ENCODE peak calls at places on chromosomes 11 and 22, in ten cellular contexts. Q, N, D, I, K, U, C, M, G and J are unnamed samples. For H3K9me3, the result is how much of the 10 kb centered on the place peaks cover.

GRCh38 chr11:5291207-5291838 is 10.4 kb downstream of the OR51B4 start:
- DNase-seq in Q (peak), N (no peak), D (no peak), I (peak), K (peak), U (no peak), C (no peak), M (peak), G (no peak), J (no peak)

GRCh38 chr22:44676441-44677298 is 25.3 kb upstream of the PRR5 start:
- DNase-seq in Q (peak), N (no peak), D (no peak), I (no peak), K (peak), U (no peak), C (no peak), M (no peak), G (peak), J (no peak)

GRCh38 chr11:76419896-76420295 is 24.9 kb upstream of the EMSY start:
- DNase-seq in Q (peak), N (no peak), D (no peak), I (peak), K (no peak), U (no peak), C (no peak), M (no peak), G (no peak), J (no peak)

GRCh38 chr11:69333149-69333710 is 39.3 kb downstream of the MYEOV start:
- DNase-seq in Q (no peak), N (no peak), D (no peak), I (no peak), K (no peak), U (no peak), C (peak), M (no peak), G (peak), J (no peak)

GRCh38 chr22:49055406-49055805 is 772.3 kb downstream of the BRD1 start:
- DNase-seq in Q (no peak), N (no peak), D (no peak), I (no peak), K (no peak), U (no peak), C (peak), M (no peak), G (no peak), J (no peak)

GRCh38 chr22:23270212-23270733 is 90.0 kb downstream of the BCR start:
- DNase-seq in Q (peak), N (no peak), D (no peak), I (no peak), K (peak), U (no peak), C (no peak), M (no peak), G (no peak), J (no peak)

GRCh38 chr11:69374110-69374981 is 80.4 kb downstream of the MYEOV start:
- DNase-seq in Q (no peak), N (no peak), D (no peak), I (peak), K (no peak), U (no peak), C (peak), M (no peak), G (peak), J (no peak)

GRCh38 chr11:57180141-57180561 is 1.6 kb upstream of the LRRC55 start:
- DNase-seq in Q (no peak), N (no peak), D (no peak), I (peak), K (no peak), U (no peak), C (no peak), M (no peak), G (no peak), J (no peak)

GRCh38 chr11:112826788-112827187 is 134.4 kb upstream of the NCAM1 start:
- DNase-seq in Q (no peak), N (no peak), D (no peak), I (no peak), K (no peak), U (no peak), C (no peak), M (no peak), G (no peak), J (no peak)

GRCh38 chr11:113369411-113369810 is 18.2 kb upstream of the ANKK1 start:
- DNase-seq in Q (no peak), N (no peak), D (no peak), I (no peak), K (no peak), U (no peak), C (no peak), M (no peak), G (no peak), J (no peak)

GRCh38 chr22:27779650-27780049 is 21.9 kb downstream of the MN1 start:
- DNase-seq in Q (no peak), N (no peak), D (no peak), I (no peak), K (no peak), U (no peak), C (no peak), M (no peak), G (no peak), J (no peak)

GRCh38 chr11:32154275-32154674 is 63.4 kb downstream of the RCN1 start:
- DNase-seq in Q (no peak), N (no peak), D (no peak), I (no peak), K (peak), U (no peak), C (no peak), M (peak), G (no peak), J (no peak)

GRCh38 chr11:45994421-45995341 is 72.2 kb downstream of the LARGE2 start:
- DNase-seq in Q (peak), N (no peak), D (no peak), I (peak), K (peak), U (no peak), C (no peak), M (no peak), G (no peak), J (no peak)

GRCh38 chr11:107561688-107562087 is 3.8 kb downstream of the ALKBH8 start:
- DNase-seq in Q (no peak), N (no peak), D (no peak), I (no peak), K (peak), U (no peak), C (no peak), M (peak), G (no peak), J (no peak)

GRCh38 chr11:38448284-38448683 is 1850.2 kb upstream of the RAG2 start:
- DNase-seq in Q (no peak), N (no peak), D (no peak), I (no peak), K (no peak), U (no peak), C (no peak), M (no peak), G (no peak), J (no peak)

GRCh38 chr11:6737872-6738466 is 33.8 kb downstream of the OR2AG2 start:
- DNase-seq in Q (peak), N (no peak), D (peak), I (peak), K (peak), U (peak), C (no peak), M (peak), G (peak), J (peak)

GRCh38 chr22:28299760-28300159 is 379.9 kb downstream of the TTC28 start:
- DNase-seq in Q (no peak), N (no peak), D (no peak), I (no peak), K (peak), U (no peak), C (no peak), M (no peak), G (no peak), J (no peak)

GRCh38 chr22:22168941-22169867 is 75.4 kb upstream of the VPREB1 start:
- DNase-seq in Q (no peak), N (no peak), D (no peak), I (no peak), K (no peak), U (no peak), C (no peak), M (no peak), G (no peak), J (no peak)

GRCh38 chr22:16972311-16972710 is 35.7 kb downstream of the GAB4 start:
- DNase-seq in Q (no peak), N (no peak), D (no peak), I (no peak), K (no peak), U (no peak), C (no peak), M (no peak), G (no peak), J (no peak)
- H3K9me3 ChIP-seq in Q (under half), N (under half), D (under half), I (under half), K (under half), U (under half), C (under half), M (under half), G (under half), J (under half)

GRCh38 chr11:42234381-42235035 is 775.1 kb upstream of the LRRC4C start:
- DNase-seq in Q (no peak), N (no peak), D (no peak), I (no peak), K (no peak), U (no peak), C (no peak), M (peak), G (no peak), J (no peak)
- H3K9me3 ChIP-seq in Q (under half), N (under half), D (under half), I (under half), K (under half), U (under half), C (under half), M (under half), G (under half), J (under half)

GRCh38 chr11:71198141-71198822 is 54.1 kb downstream of the SHANK2 start:
- DNase-seq in Q (no peak), N (no peak), D (no peak), I (no peak), K (no peak), U (no peak), C (no peak), M (no peak), G (no peak), J (no peak)

GRCh38 chr11:71200761-71201160 is 51.6 kb downstream of the SHANK2 start:
- DNase-seq in Q (no peak), N (no peak), D (no peak), I (no peak), K (no peak), U (no peak), C (no peak), M (no peak), G (no peak), J (no peak)

GRCh38 chr11:71200172-71200716 is 52.1 kb downstream of the SHANK2 start:
- DNase-seq in Q (no peak), N (no peak), D (no peak), I (no peak), K (no peak), U (no peak), C (no peak), M (no peak), G (no peak), J (no peak)

GRCh38 chr11:71198823-71199165 is 53.6 kb downstream of the SHANK2 start:
- DNase-seq in Q (no peak), N (no peak), D (no peak), I (no peak), K (no peak), U (no peak), C (no peak), M (no peak), G (no peak), J (no peak)

DNA sequence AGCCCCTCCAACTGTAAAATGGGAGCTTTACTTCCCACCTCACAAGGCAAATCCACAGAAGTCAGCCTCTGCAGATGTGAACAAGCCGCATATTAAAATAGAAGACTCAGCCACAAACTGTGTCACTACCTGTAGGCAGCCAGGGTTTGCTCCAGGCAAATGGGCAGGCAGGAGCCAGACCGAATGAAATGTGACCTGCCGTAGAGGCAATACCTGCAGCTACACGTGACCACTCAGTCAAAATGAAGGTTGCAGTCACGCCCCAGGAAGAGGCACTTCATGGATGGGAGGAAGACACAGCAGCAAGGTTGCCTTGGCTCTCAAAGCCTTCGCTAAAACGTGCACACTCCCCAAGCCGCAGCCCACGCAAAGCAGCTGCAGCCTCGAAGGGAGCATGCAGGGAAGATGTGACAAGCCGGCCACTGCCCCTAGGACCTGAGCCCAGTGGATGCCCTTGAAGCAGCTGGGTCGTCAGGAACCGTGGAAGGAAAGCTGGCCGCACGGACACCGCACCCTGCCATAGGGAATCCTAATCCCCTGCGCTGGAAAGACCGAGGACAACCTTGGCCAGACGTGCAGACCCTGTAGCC is 53.1 kb downstream of the SHANK2 start:
- DNase-seq in Q (no peak), N (no peak), D (no peak), I (no peak), K (no peak), U (no peak), C (no peak), M (no peak), G (no peak), J (no peak)
- H3K9me3 ChIP-seq in Q (under half), N (under half), D (under half), I (under half), K (under half), U (under half), C (under half), M (under half), G (under half), J (under half)

GRCh38 chr11:58741127-58741526 is 9.4 kb upstream of the GLYAT start:
- DNase-seq in Q (no peak), N (no peak), D (no peak), I (no peak), K (no peak), U (no peak), C (no peak), M (no peak), G (no peak), J (no peak)

GRCh38 chr11:58744988-58745704 is 13.4 kb upstream of the GLYAT start:
- DNase-seq in Q (no peak), N (no peak), D (no peak), I (no peak), K (no peak), U (no peak), C (no peak), M (no peak), G (no peak), J (no peak)

GRCh38 chr11:58742981-58743880 is 11.5 kb upstream of the GLYAT start:
- DNase-seq in Q (no peak), N (no peak), D (no peak), I (no peak), K (no peak), U (no peak), C (no peak), M (no peak), G (no peak), J (no peak)

GRCh38 chr11:58742140-58742539 is 10.4 kb upstream of the GLYAT start:
- DNase-seq in Q (no peak), N (no peak), D (no peak), I (no peak), K (no peak), U (no peak), C (no peak), M (no peak), G (no peak), J (no peak)

GRCh38 chr11:58745705-58746364 is 14.1 kb upstream of the GLYAT start:
- DNase-seq in Q (peak), N (no peak), D (no peak), I (no peak), K (no peak), U (no peak), C (no peak), M (no peak), G (no peak), J (no peak)
- H3K9me3 ChIP-seq in Q (under half), N (under half), D (under half), I (half or more), K (under half), U (under half), C (under half), M (under half), G (under half), J (under half)

GRCh38 chr11:122820158-122820557 is 18.1 kb upstream of the CRTAM start:
- DNase-seq in Q (no peak), N (no peak), D (no peak), I (no peak), K (no peak), U (no peak), C (no peak), M (no peak), G (no peak), J (no peak)
- H3K9me3 ChIP-seq in Q (under half), N (under half), D (under half), I (under half), K (under half), U (under half), C (under half), M (under half), G (under half), J (under half)

DNA sequence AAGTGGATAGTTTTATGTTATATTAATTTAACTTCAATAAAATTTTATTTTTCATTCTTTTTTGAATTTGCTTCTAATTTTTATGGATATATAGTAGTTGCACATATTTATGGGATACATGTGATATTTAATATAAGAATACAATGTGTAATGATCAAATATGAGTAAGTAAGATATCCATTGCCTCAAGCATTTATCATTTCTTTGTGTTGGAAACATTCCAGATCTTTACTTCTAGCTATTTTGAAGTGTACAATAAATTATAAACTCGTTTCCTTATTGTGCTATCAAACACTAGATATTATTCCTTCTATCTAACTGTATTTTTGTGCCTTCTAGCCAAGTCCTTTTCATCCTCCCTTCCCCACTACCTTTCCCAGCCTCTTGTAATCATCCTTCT is 17.0 kb downstream of the EXPH5 start:
- DNase-seq in Q (no peak), N (no peak), D (no peak), I (no peak), K (no peak), U (no peak), C (no peak), M (no peak), G (no peak), J (no peak)
- H3K9me3 ChIP-seq in Q (under half), N (under half), D (under half), I (under half), K (under half), U (under half), C (under half), M (under half), G (under half), J (under half)

GRCh38 chr11:84129961-84130576 is 843.9 kb upstream of the CCDC90B start:
- DNase-seq in Q (no peak), N (no peak), D (no peak), I (no peak), K (no peak), U (no peak), C (no peak), M (no peak), G (no peak), J (no peak)

DNA sequence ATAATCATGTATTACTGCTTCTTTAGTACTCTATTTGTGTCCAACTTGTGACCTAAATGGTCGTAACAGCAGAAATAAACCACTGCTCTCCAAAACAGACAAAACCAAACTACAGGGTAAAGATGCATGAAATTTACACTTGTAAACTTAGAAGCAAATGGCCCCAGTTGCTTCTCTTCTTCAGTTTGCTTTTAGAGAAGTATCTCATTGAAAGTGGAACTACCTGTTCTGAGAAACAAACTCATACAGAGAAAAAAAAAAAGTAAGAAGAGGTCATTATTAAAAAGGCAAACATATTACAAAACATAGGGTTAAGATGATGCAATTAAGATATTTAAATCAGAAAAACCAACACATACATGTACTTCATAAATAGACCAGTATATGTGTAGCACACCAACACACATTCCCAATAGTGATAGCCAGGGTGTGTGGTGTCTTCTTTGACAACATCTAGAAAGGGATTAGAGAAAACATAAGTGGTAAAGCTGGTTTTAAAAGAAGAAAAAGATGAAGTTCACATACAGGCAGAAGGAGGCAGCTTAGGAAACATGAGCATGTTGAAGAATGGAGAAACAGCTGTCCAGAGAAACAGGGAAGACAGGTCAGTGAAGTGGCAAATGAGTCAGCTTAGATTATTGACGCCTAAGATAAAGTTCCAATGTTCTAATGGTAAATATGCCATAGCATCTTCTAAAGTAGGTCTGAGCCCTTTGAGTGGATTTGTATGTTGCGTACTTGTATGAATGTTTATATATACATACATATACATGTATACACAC is 844.7 kb upstream of the CCDC90B start:
- DNase-seq in Q (no peak), N (no peak), D (no peak), I (no peak), K (no peak), U (no peak), C (no peak), M (no peak), G (no peak), J (no peak)
- H3K9me3 ChIP-seq in Q (under half), N (under half), D (under half), I (under half), K (under half), U (under half), C (under half), M (under half), G (under half), J (under half)

GRCh38 chr11:120817131-120817530 is 206.8 kb upstream of the TBCEL start:
- DNase-seq in Q (no peak), N (no peak), D (no peak), I (no peak), K (no peak), U (no peak), C (no peak), M (no peak), G (no peak), J (no peak)

GRCh38 chr11:120816176-120816575 is 207.7 kb upstream of the TBCEL start:
- DNase-seq in Q (no peak), N (no peak), D (no peak), I (no peak), K (no peak), U (no peak), C (no peak), M (no peak), G (no peak), J (no peak)

GRCh38 chr11:120816711-120817110 is 207.2 kb upstream of the TBCEL start:
- DNase-seq in Q (no peak), N (no peak), D (no peak), I (no peak), K (no peak), U (no peak), C (no peak), M (no peak), G (no peak), J (no peak)

GRCh38 chr11:120815260-120816100 is 208.4 kb upstream of the TBCEL start:
- DNase-seq in Q (no peak), N (no peak), D (no peak), I (peak), K (no peak), U (no peak), C (no peak), M (no peak), G (no peak), J (no peak)

GRCh38 chr11:120814531-120815259 is 209.2 kb upstream of the TBCEL start:
- DNase-seq in Q (no peak), N (no peak), D (no peak), I (no peak), K (no peak), U (no peak), C (no peak), M (no peak), G (no peak), J (no peak)
- H3K9me3 ChIP-seq in Q (under half), N (under half), D (under half), I (under half), K (under half), U (under half), C (under half), M (under half), G (under half), J (under half)

GRCh38 chr11:8614497-8614896 is 20.5 kb upstream of the STK33 start:
- DNase-seq in Q (no peak), N (no peak), D (no peak), I (no peak), K (no peak), U (no peak), C (no peak), M (no peak), G (no peak), J (no peak)
- H3K9me3 ChIP-seq in Q (under half), N (under half), D (under half), I (under half), K (under half), U (under half), C (under half), M (under half), G (under half), J (under half)

DNA sequence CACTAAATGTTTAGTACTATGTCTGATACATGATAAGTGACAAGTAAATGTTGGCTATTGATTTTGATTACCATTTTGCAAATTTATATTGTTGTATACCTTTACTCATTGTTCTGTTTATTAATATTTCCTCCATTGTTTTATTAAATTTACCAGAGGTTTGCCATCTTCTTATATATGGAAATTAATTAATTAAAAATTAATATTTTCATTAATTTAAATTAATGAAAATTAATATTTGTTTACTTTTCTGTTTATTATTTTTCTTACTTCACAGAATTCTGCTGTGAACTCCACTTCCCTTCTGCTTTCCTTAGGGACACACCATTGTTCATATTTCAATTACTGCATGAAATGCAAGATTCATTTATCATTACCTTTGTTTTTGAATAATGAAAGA is 331.0 kb downstream of the LARGE1 start:
- DNase-seq in Q (no peak), N (no peak), D (no peak), I (no peak), K (no peak), U (no peak), C (no peak), M (no peak), G (no peak), J (no peak)
- H3K9me3 ChIP-seq in Q (under half), N (under half), D (under half), I (under half), K (under half), U (under half), C (under half), M (under half), G (under half), J (under half)